ENCODE peak calls at places on chromosome 22, in five cellular contexts. One of them, this sample, is unnamed.

GRCh38 chr22:20552913-20553401 is 45.5 kb downstream of the MED15 start:
- DNase-seq in naive thymus-derived CD8-positive, alpha-beta T cell: no peak
- DNase-seq in activated gamma-delta T cell: no peak
- DNase-seq in tibial nerve: no peak
- DNase-seq in cardiac muscle cell: peak
- DNase-seq in this sample: no peak

GRCh38 chr22:40728731-40729189 is 49.5 kb downstream of the MCHR1 start:
- DNase-seq in tibial nerve: no peak
- DNase-seq in naive thymus-derived CD8-positive, alpha-beta T cell: peak
- DNase-seq in activated gamma-delta T cell: no peak
- DNase-seq in cardiac muscle cell: peak
- DNase-seq in this sample: peak

GRCh38 chr22:38240734-38241252 is 32.0 kb downstream of the TMEM184B start:
- DNase-seq in naive thymus-derived CD8-positive, alpha-beta T cell: no peak
- DNase-seq in activated gamma-delta T cell: no peak
- DNase-seq in cardiac muscle cell: peak
- DNase-seq in tibial nerve: no peak
- DNase-seq in this sample: no peak

GRCh38 chr22:28497188-28497587 is 182.5 kb downstream of the TTC28 start:
- DNase-seq in tibial nerve: no peak
- DNase-seq in cardiac muscle cell: no peak
- DNase-seq in activated gamma-delta T cell: no peak
- DNase-seq in naive thymus-derived CD8-positive, alpha-beta T cell: no peak
- DNase-seq in this sample: no peak

GRCh38 chr22:50308986-50309600 is 1.6 kb upstream of the PLXNB2 start:
- DNase-seq in tibial nerve: no peak
- DNase-seq in activated gamma-delta T cell: no peak
- DNase-seq in cardiac muscle cell: no peak
- DNase-seq in naive thymus-derived CD8-positive, alpha-beta T cell: no peak
- DNase-seq in this sample: no peak

GRCh38 chr22:48897959-48898358 is 929.7 kb downstream of the BRD1 start:
- DNase-seq in cardiac muscle cell: no peak
- DNase-seq in naive thymus-derived CD8-positive, alpha-beta T cell: no peak
- DNase-seq in tibial nerve: no peak
- DNase-seq in activated gamma-delta T cell: no peak
- DNase-seq in this sample: no peak

GRCh38 chr22:29344137-29344536 is 28.6 kb upstream of the RASL10A start:
- DNase-seq in naive thymus-derived CD8-positive, alpha-beta T cell: no peak
- DNase-seq in tibial nerve: no peak
- DNase-seq in activated gamma-delta T cell: no peak
- DNase-seq in cardiac muscle cell: peak
- DNase-seq in this sample: no peak

GRCh38 chr22:27796118-27796517 is 5.4 kb downstream of the MN1 start:
- DNase-seq in cardiac muscle cell: no peak
- DNase-seq in naive thymus-derived CD8-positive, alpha-beta T cell: no peak
- DNase-seq in activated gamma-delta T cell: no peak
- DNase-seq in tibial nerve: no peak
- DNase-seq in this sample: no peak

GRCh38 chr22:25090225-25090651 is 109.4 kb upstream of the CRYBB3 start:
- DNase-seq in naive thymus-derived CD8-positive, alpha-beta T cell: no peak
- DNase-seq in cardiac muscle cell: no peak
- DNase-seq in activated gamma-delta T cell: no peak
- DNase-seq in tibial nerve: no peak
- DNase-seq in this sample: no peak

GRCh38 chr22:50544078-50544745 is 1.5 kb upstream of the KLHDC7B start:
- DNase-seq in cardiac muscle cell: peak
- DNase-seq in activated gamma-delta T cell: peak
- DNase-seq in tibial nerve: peak
- DNase-seq in naive thymus-derived CD8-positive, alpha-beta T cell: peak
- DNase-seq in this sample: no peak

GRCh38 chr22:30855266-30855665 is 113.3 kb downstream of the MORC2 start:
- DNase-seq in naive thymus-derived CD8-positive, alpha-beta T cell: no peak
- DNase-seq in activated gamma-delta T cell: no peak
- DNase-seq in cardiac muscle cell: no peak
- DNase-seq in tibial nerve: no peak
- DNase-seq in this sample: no peak

GRCh38 chr22:49011769-49012598 is 815.7 kb downstream of the BRD1 start:
- DNase-seq in cardiac muscle cell: no peak
- DNase-seq in activated gamma-delta T cell: no peak
- DNase-seq in naive thymus-derived CD8-positive, alpha-beta T cell: no peak
- DNase-seq in tibial nerve: peak
- DNase-seq in this sample: no peak

GRCh38 chr22:17980638-17981051 is 43.7 kb downstream of the MICAL3 start:
- DNase-seq in tibial nerve: no peak
- DNase-seq in cardiac muscle cell: peak
- DNase-seq in naive thymus-derived CD8-positive, alpha-beta T cell: peak
- DNase-seq in activated gamma-delta T cell: no peak
- DNase-seq in this sample: no peak

GRCh38 chr22:19092725-19093124 is 29.5 kb downstream of the DGCR2 start:
- DNase-seq in naive thymus-derived CD8-positive, alpha-beta T cell: no peak
- DNase-seq in activated gamma-delta T cell: no peak
- DNase-seq in tibial nerve: no peak
- DNase-seq in cardiac muscle cell: no peak
- DNase-seq in this sample: no peak

GRCh38 chr22:19772673-19773469 is 12.3 kb downstream of the TBX1 start:
- DNase-seq in activated gamma-delta T cell: no peak
- DNase-seq in naive thymus-derived CD8-positive, alpha-beta T cell: no peak
- DNase-seq in tibial nerve: no peak
- DNase-seq in cardiac muscle cell: no peak
- DNase-seq in this sample: no peak

GRCh38 chr22:46147471-46148267 is 2.7 kb upstream of the PPARA start:
- DNase-seq in tibial nerve: no peak
- DNase-seq in naive thymus-derived CD8-positive, alpha-beta T cell: no peak
- DNase-seq in cardiac muscle cell: no peak
- DNase-seq in activated gamma-delta T cell: no peak
- DNase-seq in this sample: no peak

GRCh38 chr22:23801238-23801821 is 14.6 kb downstream of the SMARCB1 start:
- DNase-seq in tibial nerve: no peak
- DNase-seq in naive thymus-derived CD8-positive, alpha-beta T cell: no peak
- DNase-seq in cardiac muscle cell: no peak
- DNase-seq in activated gamma-delta T cell: no peak
- DNase-seq in this sample: no peak

GRCh38 chr22:22463855-22464540 is 44.5 kb downstream of the ZNF280B start:
- DNase-seq in activated gamma-delta T cell: no peak
- DNase-seq in cardiac muscle cell: peak
- DNase-seq in tibial nerve: peak
- DNase-seq in naive thymus-derived CD8-positive, alpha-beta T cell: peak
- DNase-seq in this sample: no peak

GRCh38 chr22:41910050-41910598 is 4.8 kb downstream of the SHISA8 start:
- DNase-seq in naive thymus-derived CD8-positive, alpha-beta T cell: no peak
- DNase-seq in activated gamma-delta T cell: no peak
- DNase-seq in cardiac muscle cell: no peak
- DNase-seq in tibial nerve: no peak
- DNase-seq in this sample: no peak

GRCh38 chr22:45763236-45763624 is 91.6 kb downstream of the ATXN10 start:
- DNase-seq in activated gamma-delta T cell: no peak
- DNase-seq in cardiac muscle cell: no peak
- DNase-seq in naive thymus-derived CD8-positive, alpha-beta T cell: no peak
- DNase-seq in tibial nerve: no peak
- DNase-seq in this sample: no peak

GRCh38 chr22:21832291-21833290 is 34.9 kb downstream of the MAPK1 start:
- DNase-seq in naive thymus-derived CD8-positive, alpha-beta T cell: no peak
- DNase-seq in tibial nerve: no peak
- DNase-seq in cardiac muscle cell: peak
- DNase-seq in activated gamma-delta T cell: no peak
- DNase-seq in this sample: no peak

GRCh38 chr22:50502096-50502495 is 5.4 kb downstream of the LMF2 start:
- DNase-seq in tibial nerve: no peak
- DNase-seq in cardiac muscle cell: no peak
- DNase-seq in naive thymus-derived CD8-positive, alpha-beta T cell: no peak
- DNase-seq in activated gamma-delta T cell: no peak
- DNase-seq in this sample: no peak

GRCh38 chr22:45502215-45503070 is at the start of gene FBLN1:
- DNase-seq in activated gamma-delta T cell: no peak
- DNase-seq in cardiac muscle cell: peak
- DNase-seq in naive thymus-derived CD8-positive, alpha-beta T cell: no peak
- DNase-seq in tibial nerve: no peak
- DNase-seq in this sample: no peak

GRCh38 chr22:50620861-50621490 is 7.0 kb downstream of the ARSA start:
- DNase-seq in tibial nerve: no peak
- DNase-seq in activated gamma-delta T cell: no peak
- DNase-seq in cardiac muscle cell: no peak
- DNase-seq in naive thymus-derived CD8-positive, alpha-beta T cell: peak
- DNase-seq in this sample: no peak

GRCh38 chr22:42437488-42438292 is 5.5 kb upstream of the NFAM1 start:
- DNase-seq in cardiac muscle cell: peak
- DNase-seq in naive thymus-derived CD8-positive, alpha-beta T cell: peak
- DNase-seq in tibial nerve: peak
- DNase-seq in activated gamma-delta T cell: peak
- DNase-seq in this sample: no peak

GRCh38 chr22:46054091-46054877 is 77.3 kb upstream of the WNT7B start:
- DNase-seq in naive thymus-derived CD8-positive, alpha-beta T cell: peak
- DNase-seq in activated gamma-delta T cell: no peak
- DNase-seq in cardiac muscle cell: peak
- DNase-seq in tibial nerve: peak
- DNase-seq in this sample: no peak

GRCh38 chr22:36339171-36340065 is 48.3 kb downstream of the MYH9 start:
- DNase-seq in activated gamma-delta T cell: no peak
- DNase-seq in naive thymus-derived CD8-positive, alpha-beta T cell: peak
- DNase-seq in tibial nerve: no peak
- DNase-seq in cardiac muscle cell: peak
- DNase-seq in this sample: no peak

GRCh38 chr22:46030241-46030880 is 53.4 kb upstream of the WNT7B start:
- DNase-seq in activated gamma-delta T cell: no peak
- DNase-seq in tibial nerve: no peak
- DNase-seq in naive thymus-derived CD8-positive, alpha-beta T cell: no peak
- DNase-seq in cardiac muscle cell: no peak
- DNase-seq in this sample: no peak

GRCh38 chr22:49241174-49241851 is 586.4 kb downstream of the BRD1 start:
- DNase-seq in cardiac muscle cell: no peak
- DNase-seq in activated gamma-delta T cell: no peak
- DNase-seq in tibial nerve: no peak
- DNase-seq in naive thymus-derived CD8-positive, alpha-beta T cell: no peak
- DNase-seq in this sample: no peak

GRCh38 chr22:46134111-46134705 is 16.1 kb upstream of the PPARA start:
- DNase-seq in naive thymus-derived CD8-positive, alpha-beta T cell: no peak
- DNase-seq in cardiac muscle cell: no peak
- DNase-seq in tibial nerve: no peak
- DNase-seq in activated gamma-delta T cell: no peak
- DNase-seq in this sample: no peak

GRCh38 chr22:18044548-18045271 is 20.3 kb upstream of the MICAL3 start:
- DNase-seq in tibial nerve: peak
- DNase-seq in naive thymus-derived CD8-positive, alpha-beta T cell: no peak
- DNase-seq in activated gamma-delta T cell: no peak
- DNase-seq in cardiac muscle cell: peak
- DNase-seq in this sample: no peak

GRCh38 chr22:23781065-23781464 is 5.7 kb upstream of the SMARCB1 start:
- DNase-seq in naive thymus-derived CD8-positive, alpha-beta T cell: no peak
- DNase-seq in cardiac muscle cell: no peak
- DNase-seq in tibial nerve: no peak
- DNase-seq in activated gamma-delta T cell: no peak
- DNase-seq in this sample: no peak

GRCh38 chr22:40043793-40044101 is 49.0 kb downstream of the FAM83F start:
- DNase-seq in activated gamma-delta T cell: no peak
- DNase-seq in tibial nerve: no peak
- DNase-seq in naive thymus-derived CD8-positive, alpha-beta T cell: no peak
- DNase-seq in cardiac muscle cell: no peak
- DNase-seq in this sample: no peak

GRCh38 chr22:17110791-17111550 is 10.2 kb downstream of the TMEM121B start:
- DNase-seq in tibial nerve: no peak
- DNase-seq in activated gamma-delta T cell: no peak
- DNase-seq in cardiac muscle cell: no peak
- DNase-seq in naive thymus-derived CD8-positive, alpha-beta T cell: no peak
- DNase-seq in this sample: no peak

GRCh38 chr22:32649515-32650200 is 151.8 kb upstream of the TIMP3 start:
- DNase-seq in activated gamma-delta T cell: no peak
- DNase-seq in naive thymus-derived CD8-positive, alpha-beta T cell: no peak
- DNase-seq in cardiac muscle cell: no peak
- DNase-seq in tibial nerve: no peak
- DNase-seq in this sample: no peak

This sample was measured in NCI-H187 treated with DMSO at 0.1 percent for 48 hours.